ENCODE peak calls at places on chromosomes 3 and 15, in nine cellular contexts. J, D, W, X, K, Q, R, Z and V are unnamed samples.

GRCh38 chr3:94776401-94776915 is 713.6 kb downstream of the NSUN3 start:
- DNase-seq in J (no peak), D (no peak), W (no peak), X (no peak), K (no peak), Q (no peak), R (no peak), Z (no peak), V (no peak)

GRCh38 chr3:36557708-36558100 is 177.4 kb downstream of the STAC start:
- DNase-seq in J (no peak), D (no peak), W (no peak), X (no peak), K (no peak), Q (no peak), R (no peak), Z (no peak), V (no peak)

GRCh38 chr3:149621218-149622005 is 36.4 kb downstream of the WWTR1 start:
- DNase-seq in J (peak; percentile 92), D (peak; percentile 70), W (no peak), X (no peak), K (peak; percentile 34), Q (no peak), R (peak; percentile 71), Z (no peak), V (no peak)

GRCh38 chr3:122458992-122459391 is 43.1 kb upstream of the WDR5B start:
- DNase-seq in J (peak; percentile 75), D (no peak), W (peak; percentile 51), X (peak; percentile 58), K (peak; percentile 71), Q (peak; percentile 23), R (peak; percentile 75), Z (no peak), V (peak; percentile 52)

GRCh38 chr3:13865581-13866405 is 14.1 kb downstream of the WNT7A start:
- DNase-seq in J (no peak), D (no peak), W (no peak), X (no peak), K (no peak), Q (no peak), R (no peak), Z (no peak), V (no peak)

GRCh38 chr15:89672221-89673161 is 6.7 kb downstream of the PLIN1 start:
- DNase-seq in J (peak; percentile 70), D (no peak), W (no peak), X (no peak), K (peak; percentile 13), Q (no peak), R (no peak), Z (peak; percentile 86), V (no peak)

GRCh38 chr15:48627260-48627969 is 18.1 kb downstream of the FBN1 start:
- DNase-seq in J (peak; percentile 95), D (no peak), W (no peak), X (no peak), K (peak; percentile 11), Q (no peak), R (peak; percentile 40), Z (no peak), V (peak; percentile 59)

GRCh38 chr3:112930771-112931170 is 44.1 kb downstream of the CD200R1 start:
- DNase-seq in J (peak; percentile 22), D (no peak), W (no peak), X (no peak), K (no peak), Q (no peak), R (no peak), Z (no peak), V (no peak)

GRCh38 chr3:44509393-44509921 is 32.0 kb upstream of the ZNF445 start:
- DNase-seq in J (peak; percentile 25), D (no peak), W (no peak), X (peak; percentile 10), K (no peak), Q (no peak), R (no peak), Z (peak; percentile 30), V (peak; percentile 56)

GRCh38 chr3:156582784-156583183 is 27.9 kb upstream of the SSR3 start:
- DNase-seq in J (peak; percentile 21), D (no peak), W (no peak), X (no peak), K (no peak), Q (no peak), R (no peak), Z (no peak), V (no peak)

GRCh38 chr3:150248116-150248864 is 159.8 kb upstream of the TSC22D2 start:
- DNase-seq in J (peak; percentile 53), D (peak; percentile 17), W (peak; percentile 11), X (no peak), K (no peak), Q (no peak), R (peak; percentile 60), Z (no peak), V (no peak)

GRCh38 chr15:26013946-26014345 is 150.8 kb upstream of the ATP10A start:
- DNase-seq in J (peak; percentile 3), D (no peak), W (no peak), X (no peak), K (peak; percentile 8), Q (no peak), R (peak; percentile 66), Z (no peak), V (no peak)

GRCh38 chr3:127610105-127610504 is 11.9 kb downstream of the MCM2 start:
- DNase-seq in J (peak; percentile 79), D (no peak), W (no peak), X (no peak), K (no peak), Q (no peak), R (peak; percentile 15), Z (no peak), V (no peak)

GRCh38 chr15:77094397-77095030 is 23.6 kb upstream of the TSPAN3 start:
- DNase-seq in J (no peak), D (no peak), W (peak; percentile 12), X (no peak), K (peak; percentile 79), Q (no peak), R (no peak), Z (no peak), V (peak; percentile 38)

GRCh38 chr3:195372220-195372619 is 70.6 kb downstream of the ACAP2 start:
- DNase-seq in J (no peak), D (no peak), W (no peak), X (no peak), K (no peak), Q (no peak), R (peak; percentile 12), Z (no peak), V (no peak)

GRCh38 chr15:86555939-86556725 is 476.5 kb downstream of the AGBL1 start:
- DNase-seq in J (no peak), D (no peak), W (no peak), X (peak; percentile 77), K (no peak), Q (no peak), R (peak; percentile 19), Z (no peak), V (no peak)

GRCh38 chr3:73284432-73284831 is 223.0 kb downstream of the EBLN2 start:
- DNase-seq in J (no peak), D (no peak), W (no peak), X (no peak), K (no peak), Q (no peak), R (no peak), Z (no peak), V (peak; percentile 60)

GRCh38 chr15:65245096-65245849 is 34.0 kb upstream of the CILP start:
- DNase-seq in J (peak; percentile 88), D (no peak), W (no peak), X (peak; percentile 73), K (no peak), Q (no peak), R (no peak), Z (no peak), V (no peak)

GRCh38 chr15:100284191-100284590 is 57.6 kb downstream of the ADAMTS17 start:
- DNase-seq in J (no peak), D (no peak), W (no peak), X (no peak), K (no peak), Q (no peak), R (peak; percentile 92), Z (no peak), V (no peak)

GRCh38 chr15:52857471-52857870 is 67.3 kb upstream of the ONECUT1 start:
- DNase-seq in J (no peak), D (no peak), W (no peak), X (no peak), K (no peak), Q (no peak), R (no peak), Z (no peak), V (peak; percentile 25)
- H3K4me2 ChIP-seq in J (no peak overlapping the region), D (no peak overlapping the region), W (no peak overlapping the region), X (no peak overlapping the region), K (peak overlapping the region; percentile 59), Q (no peak overlapping the region), R (no peak overlapping the region), Z (peak overlapping the region; percentile 12), V (peak overlapping the region; percentile 50)

GRCh38 chr15:29369261-29369660 is 99.6 kb upstream of the NSMCE3 start:
- DNase-seq in J (no peak), D (no peak), W (no peak), X (no peak), K (no peak), Q (no peak), R (no peak), Z (no peak), V (no peak)

GRCh38 chr15:29361560-29361959 is 91.9 kb upstream of the NSMCE3 start:
- DNase-seq in J (no peak), D (no peak), W (no peak), X (no peak), K (no peak), Q (no peak), R (no peak), Z (no peak), V (no peak)

DNA sequence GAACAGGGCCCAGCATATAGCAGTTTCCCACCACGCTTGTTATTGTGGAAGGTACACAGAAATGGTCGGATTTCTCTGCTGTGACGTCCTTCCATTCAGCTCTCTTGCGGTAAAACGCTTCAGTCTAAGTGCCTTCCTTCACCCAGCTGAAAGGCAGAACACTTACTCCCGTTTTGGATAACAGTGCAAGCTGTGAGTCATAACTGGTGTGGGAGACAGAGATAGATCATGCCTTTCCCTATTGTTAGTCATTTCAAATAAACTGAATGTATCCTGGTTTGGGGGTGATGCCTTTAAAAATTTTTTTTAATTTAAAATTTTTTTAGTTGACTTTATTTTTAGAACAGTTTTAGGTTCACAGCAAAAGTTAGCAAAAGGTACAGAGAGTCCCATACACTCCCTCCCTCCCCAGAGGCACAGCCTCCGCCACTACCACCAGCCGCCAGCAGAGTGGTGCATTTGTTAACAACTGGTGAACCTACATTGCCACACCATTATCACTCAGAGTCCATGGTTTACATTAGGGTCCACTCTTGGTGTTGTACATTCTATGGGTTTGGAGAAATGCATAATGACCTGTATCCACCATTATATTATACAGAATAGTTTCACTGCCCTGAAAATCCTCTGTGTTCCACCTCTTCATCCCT is 94.9 kb upstream of the NSMCE3 start:
- DNase-seq in J (peak; percentile 61), D (no peak), W (no peak), X (no peak), K (peak; percentile 66), Q (no peak), R (peak; percentile 56), Z (no peak), V (peak; percentile 34)
- TF ChIP-seq EZH2phosphoT487 in J (no peak), D (no peak), W (no peak), X (no peak), K (no peak), Q (no peak), R (no peak), Z (no peak), V (no peak)

GRCh38 chr3:49759226-49759625 is 27.1 kb downstream of the IP6K1 start:
- DNase-seq in J (no peak), D (no peak), W (no peak), X (no peak), K (no peak), Q (no peak), R (no peak), Z (no peak), V (no peak)
- H4K20me1 ChIP-seq in J (peaks cover 3% of the 10 kb centered on the region), D (peaks cover 16% of the 10 kb centered on the region), W (no peaks in the 10 kb centered on the region), X (peaks cover 45% of the 10 kb centered on the region), K (peaks cover 39% of the 10 kb centered on the region), Q (peaks cover 4% of the 10 kb centered on the region), R (no peaks in the 10 kb centered on the region), Z (peaks cover 64% of the 10 kb centered on the region), V (peaks cover 69% of the 10 kb centered on the region)

GRCh38 chr15:82958638-82959037 is 6.1 kb upstream of the HOMER2 start:
- DNase-seq in J (no peak), D (no peak), W (no peak), X (no peak), K (no peak), Q (no peak), R (no peak), Z (no peak), V (no peak)
- H3K4me2 ChIP-seq in J (no peak overlapping the region), D (no peak overlapping the region), W (no peak overlapping the region), X (no peak overlapping the region), K (no peak overlapping the region), Q (no peak overlapping the region), R (no peak overlapping the region), Z (no peak overlapping the region), V (no peak overlapping the region)